ENCODE peak calls at places on chromosomes 12 and 14, in six cellular contexts. T is transverse colon, O is heart right ventricle, Q is HepG2, V is astrocyte of the cerebellum, K is mammary epithelial cell. X is an unnamed sample.
A peak's percentile ranks its signal among the peaks of the same experiment; 100 is the strongest.

GRCh38 chr12:84929486-84929885 is 16.9 kb upstream of the SLC6A15 start:
- DNase-seq in O (no peak), T (no peak), Q (no peak), V (no peak), K (no peak), X (no peak)

GRCh38 chr12:19012965-19013364 is 116.6 kb upstream of the PLEKHA5 start:
- DNase-seq in V (no peak), K (peak; percentile 62), T (no peak), O (no peak), Q (no peak), X (no peak)

GRCh38 chr12:114678028-114678427 is 5.9 kb downstream of the TBX3 start:
- DNase-seq in O (no peak), Q (no peak), K (no peak), T (no peak), V (no peak), X (no peak)

GRCh38 chr12:68364893-68365725 is 32.9 kb upstream of the MDM1 start:
- DNase-seq in K (peak; percentile 98), T (peak; percentile 92), O (peak; percentile 92), Q (peak; percentile 72), V (peak; percentile 75), X (peak; percentile 97)

GRCh38 chr12:110998971-110999370 is 78.6 kb upstream of the MYL2 start:
- DNase-seq in V (no peak), T (no peak), K (no peak), O (no peak), Q (no peak), X (no peak)

GRCh38 chr12:32272465-32272864 is 126.9 kb upstream of the FGD4 start:
- DNase-seq in Q (no peak), K (no peak), O (no peak), V (no peak), T (no peak), X (no peak)

GRCh38 chr12:3296409-3296701 is 194.6 kb upstream of the PRMT8 start:
- DNase-seq in T (no peak), V (no peak), Q (no peak), K (no peak), O (no peak), X (no peak)

GRCh38 chr14:69299286-69300035 is 39.5 kb downstream of the GALNT16 start:
- DNase-seq in K (no peak), O (no peak), T (no peak), V (no peak), Q (no peak), X (no peak)

GRCh38 chr12:79174656-79175055 is 310.1 kb downstream of the SYT1 start:
- DNase-seq in O (no peak), T (no peak), V (peak; percentile 63), Q (peak; percentile 5), K (peak; percentile 36), X (peak; percentile 9)

GRCh38 chr12:26251600-26251999 is 56.2 kb downstream of the SSPN start:
- DNase-seq in T (no peak), O (peak; percentile 57), K (no peak), Q (no peak), V (no peak), X (no peak)

GRCh38 chr12:104213952-104214351 is 1.6 kb upstream of the TXNRD1 start:
- DNase-seq in K (no peak), V (peak; percentile 61), T (no peak), O (no peak), Q (no peak), X (peak; percentile 98)

GRCh38 chr12:124389537-124390441 is 94.9 kb downstream of the RFLNA start:
- DNase-seq in O (no peak), K (no peak), V (no peak), T (peak; percentile 48), Q (peak; percentile 38), X (no peak)

GRCh38 chr14:69487226-69487625 is 2.7 kb downstream of the PLEKHD1 start:
- DNase-seq in K (no peak), V (no peak), Q (no peak), O (no peak), T (no peak), X (no peak)

GRCh38 chr12:24499151-24500146 is 449.5 kb downstream of the BCAT1 start:
- DNase-seq in V (no peak), O (no peak), T (no peak), Q (no peak), K (peak; percentile 3), X (peak; percentile 28)

GRCh38 chr14:90509403-90509802 is 112.6 kb downstream of the CALM1 start:
- DNase-seq in O (no peak), K (no peak), V (no peak), Q (no peak), T (no peak), X (no peak)

GRCh38 chr14:20559461-20559904 is 1.4 kb downstream of the RNASE9 start:
- DNase-seq in V (no peak), O (no peak), T (no peak), Q (no peak), K (no peak), X (no peak)

GRCh38 chr12:99059824-99060526 is 414.9 kb downstream of the APAF1 start:
- DNase-seq in K (no peak), V (no peak), T (no peak), Q (no peak), O (peak; percentile 48), X (peak; percentile 19)

GRCh38 chr12:52956987-52957386 is 8.1 kb downstream of the KRT18 start:
- DNase-seq in V (no peak), O (no peak), K (no peak), Q (no peak), T (no peak), X (no peak)

GRCh38 chr12:71846322-71846940 is 6.9 kb downstream of the TBC1D15 start:
- DNase-seq in Q (peak; percentile 33), O (no peak), V (peak; percentile 9), K (peak; percentile 35), T (no peak), X (no peak)

GRCh38 chr12:76219806-76220205 is 128.4 kb downstream of the BBS10 start:
- DNase-seq in V (no peak), O (no peak), Q (peak; percentile 24), K (no peak), T (no peak), X (no peak)

GRCh38 chr14:98177551-98177950 is 1094.4 kb downstream of the BCL11B start:
- DNase-seq in O (no peak), V (no peak), Q (no peak), T (no peak), K (no peak), X (no peak)

GRCh38 chr12:60257063-60257462 is 661.2 kb downstream of the SLC16A7 start:
- DNase-seq in Q (peak; percentile 17), K (peak; percentile 43), V (peak; percentile 67), T (no peak), O (no peak), X (no peak)

GRCh38 chr14:68124885-68125731 is 305.5 kb downstream of the RAD51B start:
- DNase-seq in V (peak; percentile 68), Q (peak; percentile 20), T (no peak), K (peak; percentile 72), O (no peak), X (no peak)

GRCh38 chr12:72863671-72864070 is 591.5 kb downstream of the TRHDE start:
- DNase-seq in K (no peak), Q (no peak), T (no peak), V (no peak), O (no peak), X (no peak)

GRCh38 chr14:105212541-105213305 is 31.6 kb upstream of the NUDT14 start:
- DNase-seq in O (no peak), Q (no peak), K (no peak), V (no peak), T (no peak), X (no peak)

GRCh38 chr14:96805906-96806305 is 8.7 kb downstream of the VRK1 start:
- DNase-seq in O (peak; percentile 24), V (no peak), T (peak; percentile 60), Q (no peak), K (no peak), X (no peak)

GRCh38 chr14:104957146-104958113 is 20.7 kb downstream of the AHNAK2 start:
- DNase-seq in K (no peak), Q (no peak), O (no peak), V (no peak), T (no peak), X (no peak)

DNA sequence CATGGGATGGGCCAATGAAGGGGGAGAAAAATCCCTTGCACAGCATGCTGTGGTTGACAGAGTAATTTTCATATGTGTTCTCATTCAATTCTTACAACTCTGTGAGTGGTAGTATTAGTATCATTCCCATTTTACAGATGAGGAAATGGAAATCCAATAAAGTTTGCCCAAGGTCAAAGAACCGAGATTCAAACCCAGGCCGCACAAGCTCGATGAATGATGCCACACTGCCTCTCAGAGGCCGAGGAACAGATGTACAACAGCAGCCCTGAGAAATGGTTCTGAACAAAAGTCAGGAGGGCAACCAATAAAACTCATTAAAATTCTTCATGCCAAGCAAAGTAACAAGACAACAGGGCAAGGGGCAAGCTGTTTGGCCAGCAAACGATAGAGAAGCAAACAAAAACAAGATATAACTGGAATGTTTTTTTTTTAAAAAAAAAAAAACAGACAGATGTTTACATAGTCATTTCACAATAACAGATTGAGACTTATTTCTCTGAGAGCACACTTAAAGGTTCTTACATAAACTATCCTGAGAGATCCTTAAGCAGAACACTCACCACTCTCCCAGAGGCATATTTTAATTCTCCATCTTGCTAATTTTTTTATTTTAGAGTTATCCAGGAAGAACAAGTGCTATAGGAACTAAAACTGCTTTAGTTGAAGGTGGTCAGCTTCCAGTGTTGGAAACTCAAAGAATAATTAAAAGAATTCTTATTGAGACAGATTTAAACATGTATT is 85.8 kb downstream of the EXOC5 start:
- DNase-seq in V (no peak), K (peak; percentile 2), T (no peak), Q (peak; percentile 15), O (no peak), X (no peak)
- TF ChIP-seq CTCF in V (peak; percentile 29), K (peak; percentile 51), T (no peak), Q (peak; percentile 66), O (peak; percentile 15), X (peak; percentile 17)

GRCh38 chr12:123389560-123390351 is 5.8 kb downstream of the KMT5A start:
- DNase-seq in V (no peak), T (peak; percentile 79), K (peak; percentile 50), Q (peak; percentile 45), O (peak; percentile 58), X (no peak)
- H3K4me3 ChIP-seq in V (peak overlapping the region; percentile 62), T (peak overlapping the region; percentile 62), K (peak overlapping the region; percentile 65), Q (peak overlapping the region; percentile 84), O (peak overlapping the region; percentile 70), X (peak overlapping the region; percentile 67)

GRCh38 chr14:77579760-77580159 is 36.7 kb downstream of the SPTLC2 start:
- DNase-seq in K (no peak), T (no peak), O (no peak), Q (no peak), V (no peak), X (peak; percentile 54)

GRCh38 chr14:77579065-77579464 is 37.4 kb downstream of the SPTLC2 start:
- DNase-seq in O (no peak), K (no peak), Q (no peak), T (no peak), V (no peak), X (peak; percentile 69)

GRCh38 chr14:77573964-77574363 is 42.5 kb downstream of the SPTLC2 start:
- DNase-seq in O (no peak), K (no peak), T (no peak), Q (no peak), V (no peak), X (no peak)

GRCh38 chr14:77570706-77571293 is 45.6 kb downstream of the SPTLC2 start:
- DNase-seq in O (no peak), K (no peak), Q (no peak), T (no peak), V (no peak), X (no peak)

GRCh38 chr14:77574446-77575125 is 41.9 kb downstream of the SPTLC2 start:
- DNase-seq in V (no peak), Q (no peak), K (no peak), O (no peak), T (no peak), X (no peak)
- TF ChIP-seq CTCF in V (no peak), Q (no peak), K (no peak), O (no peak), T (no peak), X (no peak)

GRCh38 chr14:37585101-37585479 is 10.0 kb downstream of the FOXA1 start:
- DNase-seq in T (peak; percentile 41), O (no peak), V (no peak), K (no peak), Q (no peak), X (no peak)
- H3K4me3 ChIP-seq in T (peak overlapping the region; percentile 45), O (no peak overlapping the region), V (no peak overlapping the region), K (no peak overlapping the region), Q (no peak overlapping the region), X (no peak overlapping the region)